ENCODE peak calls at places on chromosomes 2 and 18, in four cellular contexts. W is activated CD8-positive, alpha-beta memory T cell treated with anti-CD3 and anti-CD28 coated beads, Interleukin-2, amount 50 U/mL, for 4 hours; G is osteocyte; T is cardiac septum. L is an unnamed sample.
A peak's percentile ranks its signal among the peaks of the same experiment; 100 is the strongest.

GRCh38 chr2:96648306-96648705 is 5.7 kb downstream of the FER1L5 start:
- DNase-seq in W (no peak), G (no peak), T (no peak), L (no peak)

GRCh38 chr2:69742170-69742952 is 427 bp downstream of the ANXA4 start:
- DNase-seq in W (no peak), G (no peak), T (no peak), L (no peak)

GRCh38 chr2:107108556-107108955 is 222.6 kb upstream of the ST6GAL2 start:
- DNase-seq in G (no peak), T (no peak), W (no peak), L (no peak)

GRCh38 chr2:43898958-43899346 is 60.2 kb downstream of the ABCG8 start:
- DNase-seq in W (no peak), T (no peak), G (no peak), L (no peak)

GRCh38 chr2:209146682-209147320 is 277.0 kb upstream of the MAP2 start:
- DNase-seq in T (no peak), W (no peak), G (no peak), L (no peak)

GRCh38 chr2:98164256-98164655 is 77.3 kb downstream of the VWA3B start:
- DNase-seq in G (no peak), W (no peak), T (no peak), L (no peak)

GRCh38 chr18:2417861-2418610 is 153.3 kb downstream of the METTL4 start:
- DNase-seq in T (no peak), G (no peak), W (no peak), L (no peak)

GRCh38 chr2:8252997-8253694 is 428.7 kb upstream of the ID2 start:
- DNase-seq in G (peak; percentile 40), T (no peak), W (no peak), L (no peak)

GRCh38 chr2:44939074-44940052 is 2.1 kb upstream of the SIX3 start:
- DNase-seq in G (no peak), W (no peak), T (no peak), L (no peak)

GRCh38 chr2:83665894-83666293 is 793.2 kb downstream of the SUCLG1 start:
- DNase-seq in T (no peak), W (no peak), G (no peak), L (no peak)

GRCh38 chr2:217331577-217332139 is 471.8 kb upstream of the TNP1 start:
- DNase-seq in T (no peak), W (no peak), G (no peak), L (no peak)

GRCh38 chr2:223465793-223466192 is 136.4 kb downstream of the SCG2 start:
- DNase-seq in G (no peak), W (no peak), T (peak; percentile 82), L (no peak)

GRCh38 chr2:176395273-176395854 is 126.1 kb downstream of the MTX2 start:
- DNase-seq in G (no peak), W (no peak), T (no peak), L (no peak)

GRCh38 chr2:11810237-11810977 is 64.0 kb downstream of the LPIN1 start:
- DNase-seq in G (no peak), T (no peak), W (no peak), L (peak; percentile 54)

GRCh38 chr2:56334622-56335021 is 150.8 kb downstream of the CCDC85A start:
- DNase-seq in T (no peak), G (no peak), W (no peak), L (no peak)

GRCh38 chr2:240919786-240920782 is 13.9 kb downstream of the CROCC2 start:
- DNase-seq in T (peak; percentile 70), W (peak; percentile 13), G (peak; percentile 68), L (peak; percentile 65)

GRCh38 chr18:48036191-48036590 is 105.7 kb upstream of the SMAD2 start:
- DNase-seq in W (no peak), T (peak; percentile 14), G (no peak), L (no peak)

GRCh38 chr2:126878601-126879000 is 20.1 kb upstream of the TEX51 start:
- DNase-seq in G (no peak), W (no peak), T (peak; percentile 59), L (no peak)

GRCh38 chr2:16755377-16755776 is 89.7 kb upstream of the CYRIA start:
- DNase-seq in G (no peak), T (no peak), W (no peak), L (no peak)

GRCh38 chr2:80185091-80185490 is 119.5 kb downstream of the LRRTM1 start:
- DNase-seq in T (no peak), G (no peak), W (no peak), L (no peak)

GRCh38 chr18:37669991-37670534 is 104.5 kb upstream of the CELF4 start:
- DNase-seq in W (no peak), T (no peak), G (peak; percentile 77), L (no peak)

GRCh38 chr2:235468978-235469694 is 24.7 kb upstream of the AGAP1 start:
- DNase-seq in W (no peak), G (no peak), T (no peak), L (no peak)

GRCh38 chr2:120793682-120794403 is 58.2 kb downstream of the GLI2 start:
- DNase-seq in G (no peak), W (no peak), T (no peak), L (no peak)

GRCh38 chr2:40178971-40179370 is 272.9 kb downstream of the SLC8A1 start:
- DNase-seq in T (no peak), W (no peak), G (no peak), L (no peak)